ENCODE peak calls at places on chromosomes 11 and 22, in six cellular contexts. U, N, F, K, B and L are unnamed samples.
A peak's percentile ranks its signal among the peaks of the same experiment; 100 is the strongest.

GRCh38 chr11:108751444-108751843 is 86.6 kb downstream of the DDX10 start:
- DNase-seq in K (no peak), F (no peak), B (no peak), U (no peak), N (no peak), L (no peak)

GRCh38 chr11:64036081-64037026 is 623 bp downstream of the FLRT1 start:
- DNase-seq in N (no peak), K (peak; percentile 35), U (peak; percentile 55), B (no peak), F (peak; percentile 45), L (no peak)

GRCh38 chr11:133239530-133239929 is 292.8 kb downstream of the OPCML start:
- DNase-seq in N (no peak), F (no peak), K (no peak), B (no peak), U (no peak), L (peak; percentile 22)

GRCh38 chr22:32754413-32755041 is 47.0 kb upstream of the TIMP3 start:
- DNase-seq in K (no peak), N (no peak), F (no peak), B (no peak), U (peak; percentile 71), L (no peak)

GRCh38 chr11:36091256-36091811 is 147.5 kb downstream of the LDLRAD3 start:
- DNase-seq in F (no peak), B (no peak), U (no peak), K (no peak), N (no peak), L (no peak)

GRCh38 chr11:78380615-78381029 is 37.0 kb downstream of the GAB2 start:
- DNase-seq in F (no peak), K (no peak), U (peak; percentile 6), N (no peak), B (peak; percentile 42), L (no peak)

GRCh38 chr11:57302489-57302888 is 22.3 kb downstream of the TNKS1BP1 start:
- DNase-seq in F (no peak), B (no peak), N (no peak), U (no peak), K (no peak), L (no peak)

GRCh38 chr22:50724616-50725015 is 13.4 kb upstream of the ACR start:
- DNase-seq in N (no peak), F (peak; percentile 56), K (no peak), B (no peak), U (no peak), L (no peak)

GRCh38 chr22:20155330-20156041 is 4.6 kb upstream of the CCDC188 start:
- DNase-seq in U (peak; percentile 88), N (no peak), F (peak; percentile 62), B (peak; percentile 30), K (peak; percentile 88), L (no peak)

GRCh38 chr11:61700221-61700620 is 20.0 kb downstream of the DAGLA start:
- DNase-seq in U (peak; percentile 70), K (no peak), B (peak; percentile 53), F (no peak), N (no peak), L (no peak)

GRCh38 chr11:111347723-111348115 is 31.4 kb downstream of the POU2AF1 start:
- DNase-seq in K (no peak), U (peak; percentile 43), B (no peak), N (no peak), F (no peak), L (no peak)

GRCh38 chr22:22753526-22754267 is 109.3 kb downstream of the GGTLC2 start:
- DNase-seq in B (no peak), U (peak; percentile 48), N (peak; percentile 58), K (peak; percentile 41), F (peak; percentile 39), L (peak; percentile 83)

GRCh38 chr22:28419916-28420315 is 259.7 kb downstream of the TTC28 start:
- DNase-seq in K (no peak), U (no peak), N (no peak), B (no peak), F (no peak), L (no peak)

GRCh38 chr22:25939384-25939783 is 197.4 kb downstream of the MYO18B start:
- DNase-seq in K (no peak), B (no peak), N (no peak), F (no peak), U (no peak), L (no peak)

GRCh38 chr22:45452565-45453449 is 39.3 kb downstream of the RIBC2 start:
- DNase-seq in N (no peak), F (no peak), U (peak; percentile 53), K (no peak), B (no peak), L (no peak)

GRCh38 chr11:4072668-4073285 is 21.8 kb upstream of the RRM1 start:
- DNase-seq in N (peak; percentile 45), B (peak; percentile 63), K (peak; percentile 91), U (peak; percentile 79), F (peak; percentile 71), L (no peak)

GRCh38 chr22:32606181-32606580 is 131.6 kb downstream of the FBXO7 start:
- DNase-seq in F (no peak), N (no peak), B (no peak), U (no peak), K (no peak), L (no peak)

GRCh38 chr11:60899021-60899936 is 7.1 kb downstream of the PRPF19 start:
- DNase-seq in K (peak; percentile 77), U (peak; percentile 82), F (peak; percentile 46), N (no peak), B (peak; percentile 58), L (peak; percentile 38)

GRCh38 chr11:3802016-3802790 is 4.8 kb upstream of the NUP98 start:
- DNase-seq in U (no peak), F (no peak), K (no peak), B (no peak), N (no peak), L (no peak)

GRCh38 chr11:47212938-47213337 is 1.8 kb upstream of the DDB2 start:
- DNase-seq in N (no peak), K (no peak), U (no peak), F (no peak), B (no peak), L (no peak)